ENCODE peak calls at places on chromosomes 5 and 9, in six cellular contexts. Y is neural crest cell; J is AG10803; F is heart left ventricle; L is stimulated activated CD8-positive, alpha-beta memory T cell treated with anti-CD3 and anti-CD28 coated beads, Interleukin-15, amount 100 ng/mL, for 48 hours; G is NCI-H774. E is an unnamed sample.

GRCh38 chr9:4509590-4509984 is 19.3 kb downstream of the SLC1A1 start:
- DNase-seq in Y (no peak), J (no peak), F (no peak), L (no peak), G (no peak), E (no peak)

GRCh38 chr5:172488221-172488620 is 33.9 kb upstream of the SH3PXD2B start:
- DNase-seq in Y (no peak), J (no peak), F (no peak), L (no peak), G (no peak), E (no peak)

GRCh38 chr9:110047955-110048472 is 159.9 kb downstream of the C9orf152 start:
- DNase-seq in Y (peak; percentile 34), J (no peak), F (no peak), L (no peak), G (no peak), E (no peak)

GRCh38 chr5:66931651-66932050 is 264.9 kb downstream of the CD180 start:
- DNase-seq in Y (no peak), J (no peak), F (no peak), L (no peak), G (no peak), E (no peak)

GRCh38 chr5:42590566-42590965 is 166.1 kb upstream of the CCDC152 start:
- DNase-seq in Y (no peak), J (no peak), F (no peak), L (no peak), G (no peak), E (no peak)

GRCh38 chr5:73796164-73797141 is 170.5 kb downstream of the ARHGEF28 start:
- DNase-seq in Y (no peak), J (peak; percentile 96), F (peak; percentile 49), L (peak; percentile 0), G (no peak), E (no peak)

GRCh38 chr9:135329571-135330306 is 149.8 kb upstream of the PPP1R26 start:
- DNase-seq in Y (no peak), J (no peak), F (no peak), L (no peak), G (peak; percentile 77), E (no peak)

GRCh38 chr9:86766912-86767311 is 180.4 kb downstream of the GAS1 start:
- DNase-seq in Y (no peak), J (peak; percentile 92), F (no peak), L (no peak), G (peak; percentile 1), E (peak; percentile 33)

GRCh38 chr5:138961221-138961620 is 86.1 kb upstream of the LRRTM2 start:
- DNase-seq in Y (no peak), J (no peak), F (no peak), L (no peak), G (no peak), E (no peak)

GRCh38 chr5:6733411-6734242 is 20.4 kb downstream of the TENT4A start:
- DNase-seq in Y (no peak), J (peak; percentile 69), F (no peak), L (no peak), G (no peak), E (no peak)

GRCh38 chr9:679462-679861 is 162.0 kb upstream of the DMRT1 start:
- DNase-seq in Y (no peak), J (no peak), F (no peak), L (no peak), G (no peak), E (no peak)

GRCh38 chr9:93068956-93069355 is 10.5 kb downstream of the SUSD3 start:
- DNase-seq in Y (no peak), J (no peak), F (no peak), L (no peak), G (no peak), E (no peak)

GRCh38 chr9:109771084-109771483 is 8.9 kb upstream of the PALM2AKAP2 start:
- DNase-seq in Y (no peak), J (peak; percentile 95), F (no peak), L (no peak), G (no peak), E (no peak)

GRCh38 chr9:126327016-126327749 is 554 bp downstream of the MVB12B start:
- DNase-seq in Y (no peak), J (no peak), F (no peak), L (no peak), G (peak; percentile 46), E (no peak)

GRCh38 chr5:59036274-59036961 is 453.5 kb downstream of the RAB3C start:
- DNase-seq in Y (no peak), J (peak; percentile 97), F (peak; percentile 38), L (no peak), G (no peak), E (peak; percentile 17)

GRCh38 chr5:71693828-71694427 is 25.1 kb upstream of the CARTPT start:
- DNase-seq in Y (no peak), J (no peak), F (no peak), L (no peak), G (no peak), E (no peak)

GRCh38 chr9:132638240-132638639 is 31.5 kb downstream of the DDX31 start:
- DNase-seq in Y (no peak), J (no peak), F (no peak), L (no peak), G (no peak), E (no peak)

GRCh38 chr5:132496631-132497487 is 6.3 kb upstream of the IRF1 start:
- DNase-seq in Y (peak; percentile 64), J (peak; percentile 84), F (peak; percentile 92), L (peak; percentile 60), G (peak; percentile 79), E (peak; percentile 86)

GRCh38 chr5:176870110-176870591 is 29.0 kb downstream of the HK3 start:
- DNase-seq in Y (peak; percentile 68), J (peak; percentile 24), F (no peak), L (no peak), G (no peak), E (peak; percentile 13)

GRCh38 chr5:175347931-175348330 is 96.1 kb downstream of the DRD1 start:
- DNase-seq in Y (no peak), J (no peak), F (no peak), L (no peak), G (no peak), E (no peak)

GRCh38 chr5:171309526-171310333 is 682 bp downstream of the TLX3 start:
- DNase-seq in Y (no peak), J (no peak), F (no peak), L (no peak), G (no peak), E (no peak)

GRCh38 chr5:132476853-132477729 is 13.5 kb downstream of the IRF1 start:
- DNase-seq in Y (no peak), J (no peak), F (peak; percentile 21), L (no peak), G (no peak), E (no peak)

E was measured in mucosa of gallbladder.